ENCODE peak calls at places on chromosomes 1 and 21, in eight cellular contexts. S is HepG2; K is H9; Y is CD8-positive, alpha-beta memory T cell; I is neural progenitor cell; D is right cardiac atrium; W is body of pancreas; U is spleen. J is an unnamed sample.
A peak's percentile ranks its signal among the peaks of the same experiment; 100 is the strongest.

GRCh38 chr1:202365092-202365815 is 16.8 kb downstream of the PPP1R12B start:
- DNase-seq in S (no peak), K (no peak), Y (no peak), I (no peak), D (no peak), W (no peak), U (no peak), J (no peak)

GRCh38 chr21:46469275-46469674 is 10.6 kb downstream of the DIP2A start:
- DNase-seq in S (no peak), K (no peak), Y (no peak), I (no peak), D (no peak), W (no peak), U (no peak), J (no peak)

GRCh38 chr1:155126494-155127104 is 1.1 kb upstream of the EFNA1 start:
- DNase-seq in S (peak; percentile 88), K (peak; percentile 49), Y (peak; percentile 34), I (peak; percentile 63), D (peak; percentile 43), W (peak; percentile 61), U (no peak), J (peak; percentile 29)

GRCh38 chr21:41632748-41633475 is 125.0 kb upstream of the TMPRSS2 start:
- DNase-seq in S (no peak), K (no peak), Y (no peak), I (no peak), D (no peak), W (peak; percentile 42), U (no peak), J (no peak)

GRCh38 chr1:56780128-56780750 is 39.0 kb downstream of the FYB2 start:
- DNase-seq in S (peak; percentile 78), K (no peak), Y (no peak), I (peak; percentile 36), D (no peak), W (no peak), U (no peak), J (no peak)

GRCh38 chr1:207841318-207841717 is 69.6 kb downstream of the CD34 start:
- DNase-seq in S (no peak), K (no peak), Y (no peak), I (no peak), D (no peak), W (no peak), U (no peak), J (no peak)

GRCh38 chr1:115201598-115201997 is 112.3 kb upstream of the TSPAN2 start:
- DNase-seq in S (no peak), K (no peak), Y (no peak), I (no peak), D (no peak), W (no peak), U (no peak), J (no peak)

GRCh38 chr1:94019327-94019726 is 101.6 kb downstream of the ABCA4 start:
- DNase-seq in S (no peak), K (no peak), Y (no peak), I (no peak), D (no peak), W (no peak), U (no peak), J (no peak)

GRCh38 chr1:92953491-92953890 is 7.8 kb downstream of the DIPK1A start:
- DNase-seq in S (no peak), K (no peak), Y (no peak), I (no peak), D (no peak), W (no peak), U (no peak), J (no peak)

GRCh38 chr1:92948071-92948470 is 13.2 kb downstream of the DIPK1A start:
- DNase-seq in S (no peak), K (no peak), Y (no peak), I (no peak), D (no peak), W (no peak), U (no peak), J (no peak)

GRCh38 chr1:92952714-92953113 is 8.5 kb downstream of the DIPK1A start:
- DNase-seq in S (no peak), K (no peak), Y (no peak), I (no peak), D (no peak), W (no peak), U (no peak), J (no peak)

GRCh38 chr1:92949937-92950817 is 11.1 kb downstream of the DIPK1A start:
- DNase-seq in S (no peak), K (no peak), Y (no peak), I (peak; percentile 31), D (no peak), W (no peak), U (no peak), J (no peak)

DNA sequence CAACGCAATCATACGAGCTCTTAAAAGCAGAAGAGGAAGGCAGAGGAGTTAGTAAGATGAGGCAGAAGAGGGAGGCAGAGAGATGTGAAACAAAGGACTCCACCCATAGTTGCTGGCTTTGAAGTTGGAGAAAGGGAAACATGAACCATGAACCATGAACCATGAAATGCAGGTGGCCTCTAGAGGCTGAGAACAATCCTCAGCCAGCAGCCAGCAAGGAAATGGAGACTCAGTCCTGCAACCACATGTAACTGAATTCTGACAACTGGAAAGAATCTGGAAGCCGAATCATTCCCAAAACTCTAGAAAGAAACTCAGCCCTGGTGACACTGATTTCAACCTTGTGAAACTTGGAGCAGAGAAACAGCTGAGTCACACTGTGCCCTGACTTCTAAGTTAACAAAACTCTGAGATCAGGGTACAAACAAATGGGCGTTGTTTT is 10.1 kb downstream of the DIPK1A start:
- DNase-seq in S (peak; percentile 92), K (no peak), Y (no peak), I (no peak), D (no peak), W (peak; percentile 18), U (no peak), J (no peak)
- H3K4me1 ChIP-seq in S (peaks cover 57% of the 10 kb centered on the region), K (peaks cover 2% of the 10 kb centered on the region), Y (peaks cover 48% of the 10 kb centered on the region), I (peaks cover 17% of the 10 kb centered on the region), D (no peaks in the 10 kb centered on the region), W (no peaks in the 10 kb centered on the region), U (peaks cover 75% of the 10 kb centered on the region), J (peaks cover 13% of the 10 kb centered on the region)

GRCh38 chr1:1182491-1183220 is 9.0 kb downstream of the TTLL10 start:
- DNase-seq in S (no peak), K (peak; percentile 30), Y (peak; percentile 1), I (peak; percentile 1), D (peak; percentile 16), W (peak; percentile 11), U (peak; percentile 63), J (peak; percentile 14)

GRCh38 chr1:1181938-1182410 is 8.3 kb downstream of the TTLL10 start:
- DNase-seq in S (no peak), K (peak; percentile 24), Y (peak; percentile 0), I (peak; percentile 1), D (peak; percentile 9), W (peak; percentile 9), U (no peak), J (peak; percentile 6)

GRCh38 chr1:1179339-1179982 is 5.8 kb downstream of the TTLL10 start:
- DNase-seq in S (no peak), K (peak; percentile 29), Y (peak; percentile 0), I (peak; percentile 2), D (no peak), W (peak; percentile 8), U (no peak), J (peak; percentile 9)

GRCh38 chr1:1179983-1180861 is 6.5 kb downstream of the TTLL10 start:
- DNase-seq in S (no peak), K (peak; percentile 36), Y (peak; percentile 0), I (peak; percentile 1), D (no peak), W (peak; percentile 11), U (peak; percentile 76), J (peak; percentile 12)

DNA sequence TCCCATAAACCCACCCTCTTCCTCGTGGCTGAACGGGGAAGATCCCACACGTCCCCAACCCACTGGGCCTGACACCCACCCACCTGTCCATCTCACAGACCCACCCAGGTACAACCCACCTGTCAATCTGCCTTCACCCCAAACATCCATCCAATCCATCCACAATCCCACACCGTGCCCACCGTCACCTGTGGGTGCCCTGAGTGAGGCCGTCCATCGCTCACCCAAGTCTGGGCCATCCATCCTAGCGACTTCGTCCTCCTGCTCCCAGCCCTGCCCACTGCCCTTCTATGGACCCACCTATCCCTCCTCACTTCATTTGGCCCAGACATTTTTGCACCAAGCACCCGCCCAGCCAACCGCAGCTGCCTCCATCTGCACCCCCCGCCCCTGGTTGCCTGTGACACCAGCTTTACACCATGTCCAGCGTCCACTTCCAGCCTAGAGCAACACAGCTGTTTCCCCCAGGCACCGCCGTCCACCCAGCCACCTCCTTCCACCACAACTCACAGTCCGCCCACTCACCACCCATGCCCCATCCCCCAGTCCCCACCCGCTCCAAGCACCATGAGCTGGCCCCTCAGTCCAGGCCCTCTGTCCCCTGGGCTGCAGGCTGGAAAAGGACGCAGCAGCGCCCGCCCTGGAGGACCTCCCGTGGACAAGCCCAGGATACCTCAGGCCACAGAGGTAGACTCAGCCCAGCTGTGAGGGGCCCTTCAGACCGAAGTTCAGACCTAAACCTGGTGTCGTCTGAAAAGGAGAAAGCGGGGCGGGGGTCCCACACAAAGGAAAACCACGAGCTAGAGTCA is 7.7 kb downstream of the TTLL10 start:
- DNase-seq in S (no peak), K (peak; percentile 21), Y (peak; percentile 1), I (peak; percentile 1), D (no peak), W (no peak), U (no peak), J (peak; percentile 5)
- H3K4me1 ChIP-seq in S (peaks cover 22% of the 10 kb centered on the region), K (peaks cover 3% of the 10 kb centered on the region), Y (no peaks in the 10 kb centered on the region), I (no peaks in the 10 kb centered on the region), D (no peaks in the 10 kb centered on the region), W (no peaks in the 10 kb centered on the region), U (peaks cover 17% of the 10 kb centered on the region), J (peaks cover 13% of the 10 kb centered on the region)

GRCh38 chr1:28172690-28173150 is 3.8 kb downstream of the PTAFR start:
- DNase-seq in S (peak; percentile 41), K (no peak), Y (no peak), I (no peak), D (no peak), W (no peak), U (peak; percentile 81), J (no peak)

GRCh38 chr1:28173151-28173979 is 3.1 kb downstream of the PTAFR start:
- DNase-seq in S (peak; percentile 59), K (no peak), Y (no peak), I (no peak), D (no peak), W (no peak), U (peak; percentile 73), J (no peak)

GRCh38 chr1:28176492-28177470 is at the start of gene PTAFR:
- DNase-seq in S (no peak), K (no peak), Y (no peak), I (no peak), D (no peak), W (no peak), U (peak; percentile 92), J (no peak)

GRCh38 chr1:28171246-28171645 is 5.2 kb downstream of the PTAFR start:
- DNase-seq in S (no peak), K (no peak), Y (no peak), I (no peak), D (no peak), W (no peak), U (peak; percentile 63), J (no peak)

DNA sequence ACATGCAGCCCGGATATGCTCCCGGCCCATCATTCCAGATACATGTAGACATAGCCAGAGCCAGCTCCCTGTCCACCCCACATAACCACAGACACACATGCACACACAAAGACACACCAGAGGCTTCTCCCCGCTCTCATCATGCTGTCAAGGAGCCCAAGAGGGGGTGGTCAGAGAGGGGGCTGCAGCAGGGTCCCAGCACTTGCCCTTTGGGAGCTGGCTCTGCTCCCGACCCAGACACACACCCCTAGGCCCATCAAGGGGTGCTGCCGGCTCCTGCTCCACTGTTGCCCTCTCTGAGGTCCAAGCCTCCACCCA is 2.6 kb downstream of the PTAFR start:
- DNase-seq in S (no peak), K (no peak), Y (no peak), I (no peak), D (no peak), W (no peak), U (peak; percentile 76), J (no peak)
- H3K4me1 ChIP-seq in S (peaks cover 60% of the 10 kb centered on the region), K (no peaks in the 10 kb centered on the region), Y (peaks cover 34% of the 10 kb centered on the region), I (no peaks in the 10 kb centered on the region), D (no peaks in the 10 kb centered on the region), W (peaks cover 21% of the 10 kb centered on the region), U (peaks cover 94% of the 10 kb centered on the region), J (peaks cover 23% of the 10 kb centered on the region)

DNA sequence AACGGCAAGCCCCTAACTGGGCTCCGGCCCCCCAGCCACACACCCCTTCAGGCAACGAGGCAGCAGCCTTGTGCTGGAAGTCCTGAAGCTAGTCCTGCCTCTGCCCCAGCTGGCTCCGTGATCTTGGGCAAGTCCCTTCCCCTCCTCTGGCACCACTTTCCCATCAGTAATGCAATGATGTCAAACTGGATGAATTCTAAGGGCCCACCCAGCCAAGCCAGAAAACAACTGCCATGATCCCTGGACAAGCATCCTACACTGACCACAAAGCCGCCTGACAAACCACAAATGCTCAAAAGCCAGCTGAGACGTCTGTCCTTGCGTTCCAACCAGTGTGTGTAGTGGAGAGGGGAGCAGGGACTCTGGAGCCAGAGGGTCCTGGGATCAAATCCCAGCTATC is 26.8 kb downstream of the IFFO2 start:
- DNase-seq in S (no peak), K (no peak), Y (no peak), I (no peak), D (no peak), W (no peak), U (no peak), J (no peak)
- H3K4me1 ChIP-seq in S (peaks cover 20% of the 10 kb centered on the region), K (no peaks in the 10 kb centered on the region), Y (peaks cover 66% of the 10 kb centered on the region), I (peaks cover 7% of the 10 kb centered on the region), D (peaks cover 16% of the 10 kb centered on the region), W (peaks cover 71% of the 10 kb centered on the region), U (peaks cover 69% of the 10 kb centered on the region), J (peaks cover 53% of the 10 kb centered on the region)